ENCODE peak calls at places on chromosomes 7 and 10, in four cellular contexts. N, G, R and U are unnamed samples. For H3K27me3, the result is how much of the 10 kb centered on the place peaks cover.

GRCh38 chr10:99524736-99525380 is 7.9 kb upstream of the NKX2-3 start:
- DNase-seq in G (no peak), R (no peak), N (no peak), U (no peak)

GRCh38 chr10:191703-192518 is 56.7 kb downstream of the ZMYND11 start:
- DNase-seq in R (no peak), N (no peak), G (peak), U (no peak)

GRCh38 chr10:78914502-78915330 is 154.1 kb upstream of the ZMIZ1 start:
- DNase-seq in R (no peak), G (no peak), N (no peak), U (no peak)

GRCh38 chr10:1809139-1809755 is 71.9 kb upstream of the ADARB2 start:
- DNase-seq in G (no peak), R (no peak), N (no peak), U (no peak)

GRCh38 chr7:142485617-142486226 is 227.9 kb upstream of the PRSS58 start:
- DNase-seq in G (no peak), N (no peak), R (no peak), U (no peak)

GRCh38 chr10:88851706-88852105 is at the start of gene ANKRD22:
- DNase-seq in R (no peak), N (no peak), G (peak), U (no peak)

GRCh38 chr7:149007146-149007545 is 21.2 kb downstream of the PDIA4 start:
- DNase-seq in R (no peak), G (no peak), N (no peak), U (no peak)

GRCh38 chr7:32023353-32023752 is 46.9 kb downstream of the PDE1C start:
- DNase-seq in N (no peak), G (no peak), R (no peak), U (no peak)

GRCh38 chr7:45677311-45677900 is 103.2 kb downstream of the ADCY1 start:
- DNase-seq in G (no peak), N (no peak), R (no peak), U (no peak)

GRCh38 chr10:28716748-28717147 is 39.4 kb downstream of the BAMBI start:
- DNase-seq in N (no peak), R (no peak), G (no peak), U (no peak)

GRCh38 chr10:20956843-20957242 is 59.7 kb upstream of the NEBL start:
- DNase-seq in G (peak), R (no peak), N (no peak), U (no peak)

GRCh38 chr10:131701131-131701947 is 199.5 kb upstream of the PPP2R2D start:
- DNase-seq in G (no peak), R (no peak), N (no peak), U (no peak)

GRCh38 chr7:22364910-22365309 is 8.0 kb upstream of the RAPGEF5 start:
- DNase-seq in N (no peak), G (no peak), R (no peak), U (no peak)

GRCh38 chr10:45809829-45810228 is 37.5 kb downstream of the AGAP4 start:
- DNase-seq in G (no peak), R (no peak), N (no peak), U (no peak)

GRCh38 chr10:121715076-121715475 is 116.8 kb upstream of the FGFR2 start:
- DNase-seq in G (peak), N (no peak), R (no peak), U (no peak)

GRCh38 chr10:23354630-23355343 is 10.2 kb upstream of the C10orf67 start:
- DNase-seq in N (no peak), R (no peak), G (no peak), U (no peak)

GRCh38 chr10:4242561-4243035 is 457.6 kb upstream of the KLF6 start:
- DNase-seq in G (peak), N (peak), R (peak), U (no peak)

GRCh38 chr10:5831446-5831782 is 18.2 kb upstream of the GDI2 start:
- DNase-seq in R (no peak), G (no peak), N (no peak), U (no peak)

GRCh38 chr7:101602484-101603241 is 26.4 kb downstream of the MYL10 start:
- DNase-seq in R (peak), N (peak), G (peak), U (peak)

GRCh38 chr7:127791790-127792189 is 139.8 kb downstream of the SND1 start:
- DNase-seq in N (no peak), G (peak), R (no peak), U (no peak)

GRCh38 chr10:70836319-70836718 is 20.6 kb downstream of the SGPL1 start:
- DNase-seq in R (no peak), G (no peak), N (no peak), U (no peak)

GRCh38 chr7:7706101-7706511 is 12.3 kb downstream of the RPA3 start:
- DNase-seq in R (no peak), G (no peak), N (no peak), U (no peak)

GRCh38 chr10:34063592-34063991 is 729.1 kb upstream of the NRP1 start:
- DNase-seq in N (no peak), R (no peak), G (no peak), U (no peak)

GRCh38 chr10:20515654-20516053 is 381.5 kb downstream of the NEBL start:
- DNase-seq in R (no peak), G (no peak), N (no peak), U (no peak)

GRCh38 chr7:108002726-108003590 is at the start of gene LAMB1:
- DNase-seq in R (no peak), G (peak), N (peak), U (peak)

GRCh38 chr10:86036544-86036831 is 330.1 kb downstream of the GRID1 start:
- DNase-seq in R (no peak), N (no peak), G (no peak), U (no peak)

GRCh38 chr7:132242192-132242812 is 334.0 kb downstream of the PLXNA4 start:
- DNase-seq in N (no peak), R (no peak), G (no peak), U (no peak)

GRCh38 chr7:114889646-114890285 is 32.1 kb upstream of the MDFIC start:
- DNase-seq in G (peak), N (no peak), R (peak), U (no peak)

GRCh38 chr10:84539244-84539643 is 210.9 kb downstream of the CCSER2 start:
- DNase-seq in R (no peak), N (no peak), G (no peak), U (no peak)

GRCh38 chr10:8051109-8051781 is 3.2 kb upstream of the GATA3 start:
- DNase-seq in G (no peak), N (no peak), R (no peak), U (no peak)

GRCh38 chr7:116197355-116197754 is 13.0 kb upstream of the TES start:
- DNase-seq in R (no peak), G (no peak), N (no peak), U (no peak)

GRCh38 chr7:96236198-96237039 is 85.5 kb downstream of the SLC25A13 start:
- DNase-seq in G (peak), R (no peak), N (no peak), U (peak)

GRCh38 chr10:105183506-105183905 is 542.4 kb downstream of the SORCS3 start:
- DNase-seq in N (no peak), R (no peak), G (no peak), U (no peak)

GRCh38 chr10:59906417-59907202 is at the start of gene CCDC6:
- DNase-seq in N (peak), R (peak), G (peak), U (peak)

GRCh38 chr7:151961536-151961935 is 5.3 kb downstream of the GALNTL5 start:
- DNase-seq in G (no peak), R (no peak), N (no peak), U (no peak)

GRCh38 chr7:151968357-151968756 is 12.1 kb downstream of the GALNTL5 start:
- DNase-seq in G (peak), R (no peak), N (peak), U (no peak)

GRCh38 chr7:151960449-151960848 is 4.2 kb downstream of the GALNTL5 start:
- DNase-seq in R (no peak), G (no peak), N (no peak), U (no peak)

GRCh38 chr7:151964951-151965350 is 8.7 kb downstream of the GALNTL5 start:
- DNase-seq in G (no peak), N (no peak), R (no peak), U (no peak)

GRCh38 chr7:151963895-151964870 is 7.9 kb downstream of the GALNTL5 start:
- DNase-seq in R (no peak), G (no peak), N (no peak), U (no peak)
- H3K27me3 ChIP-seq in R (under half), G (under half), N (under half), U (under half)

GRCh38 chr7:26153823-26154783 is 2.1 kb downstream of the NFE2L3 start:
- DNase-seq in N (no peak), R (no peak), G (peak), U (no peak)
- H3K4me3 ChIP-seq in N (no peak), R (peak), G (no peak), U (no peak)

DNA sequence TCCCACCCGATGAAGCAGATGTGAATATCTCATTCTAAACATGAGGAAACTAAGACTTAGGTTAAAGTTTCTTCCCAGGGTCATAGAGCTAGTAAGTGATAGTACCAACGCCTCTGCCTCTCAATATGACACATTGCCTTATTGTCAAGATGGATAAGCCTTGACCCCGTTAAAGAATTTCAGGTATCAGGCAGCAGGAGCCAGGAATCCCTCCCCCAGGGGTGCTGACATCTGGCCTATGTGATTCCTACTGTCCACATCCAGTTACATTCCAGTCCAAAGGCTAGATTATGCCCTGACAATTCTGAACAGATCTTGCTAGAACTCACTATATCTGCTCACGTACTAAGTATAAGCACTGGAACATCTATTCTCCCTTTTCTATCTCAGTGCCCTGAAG is 58.0 kb upstream of the ASAH2 start:
- DNase-seq in N (no peak), G (no peak), R (no peak), U (no peak)
- H3K27me3 ChIP-seq in N (under half), G (under half), R (under half), U (under half)

DNA sequence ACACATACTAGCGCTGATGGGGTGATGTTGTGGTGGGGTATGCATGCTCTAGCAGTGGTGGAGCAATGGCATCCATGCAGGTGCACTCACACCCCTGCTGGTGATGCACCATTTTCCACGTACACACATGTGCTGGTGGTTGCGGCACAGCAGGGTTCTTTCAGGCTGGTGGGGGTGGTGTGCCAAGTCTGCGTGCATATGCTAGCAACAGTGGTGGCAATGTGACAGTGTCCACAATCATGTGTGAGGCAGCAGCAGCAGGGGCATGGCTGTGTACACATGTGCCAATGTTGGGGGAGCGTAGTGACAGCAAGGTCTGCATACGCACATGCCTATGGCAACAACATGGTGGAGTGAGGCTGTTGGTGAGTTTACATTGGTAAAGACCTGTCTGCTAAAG is 148.1 kb downstream of the ZWINT start:
- DNase-seq in G (no peak), R (no peak), N (no peak), U (no peak)
- H3K4me3 ChIP-seq in G (no peak), R (no peak), N (no peak), U (no peak)

GRCh38 chr10:33038672-33039071 is 80.6 kb upstream of the ITGB1 start:
- DNase-seq in G (no peak), R (no peak), N (no peak), U (no peak)

GRCh38 chr10:33037726-33038125 is 79.7 kb upstream of the ITGB1 start:
- DNase-seq in R (no peak), N (no peak), G (no peak), U (no peak)

GRCh38 chr10:33036670-33037069 is 78.6 kb upstream of the ITGB1 start:
- DNase-seq in N (no peak), R (no peak), G (no peak), U (no peak)

GRCh38 chr10:33040436-33040835 is 82.4 kb upstream of the ITGB1 start:
- DNase-seq in N (no peak), G (no peak), R (no peak), U (no peak)

DNA sequence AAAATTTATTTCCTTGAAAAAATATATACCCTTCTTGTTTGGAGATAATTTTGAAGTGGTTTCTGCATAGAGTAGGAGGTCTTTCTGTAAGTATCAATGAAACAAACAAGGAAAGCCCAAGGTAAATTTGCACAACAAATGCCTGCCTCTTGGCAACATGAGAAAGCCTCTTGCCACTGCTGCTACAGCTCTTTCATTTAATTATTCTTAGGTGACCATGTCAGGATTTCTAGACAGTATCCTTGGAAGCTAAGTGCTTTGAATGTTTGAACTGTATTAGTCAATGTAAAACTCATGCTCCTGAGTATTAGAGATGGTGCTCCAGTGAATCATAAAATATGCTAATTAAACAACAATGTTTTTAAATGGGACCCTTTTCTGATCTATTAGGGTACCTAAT is 81.1 kb upstream of the ITGB1 start:
- DNase-seq in G (no peak), N (no peak), R (no peak), U (no peak)
- H3K27me3 ChIP-seq in G (under half), N (under half), R (under half), U (under half)

DNA sequence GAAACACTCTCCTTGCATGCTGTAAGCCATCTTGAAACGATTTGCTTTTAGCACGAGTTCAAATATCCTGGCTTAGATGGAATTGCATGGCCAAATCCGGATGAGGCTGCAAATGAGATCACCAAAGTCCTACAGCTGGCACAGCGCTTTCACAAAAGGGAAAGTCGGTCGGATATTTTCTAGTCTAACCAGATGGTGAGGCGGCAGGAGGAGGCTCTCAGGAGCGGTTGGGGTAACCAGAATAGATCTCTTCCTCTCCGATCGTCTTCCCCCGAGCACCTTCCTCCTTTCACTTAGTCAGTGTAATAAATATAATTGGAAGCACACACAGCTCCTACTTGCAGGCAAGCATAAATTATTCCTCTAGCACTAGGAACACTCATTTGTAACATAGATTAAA is 857.6 kb downstream of the TYW1 start:
- DNase-seq in N (no peak), R (no peak), G (no peak), U (no peak)
- H3K4me3 ChIP-seq in N (no peak), R (no peak), G (no peak), U (no peak)

GRCh38 chr10:114043532-114044250 is at the start of gene ADRB1:
- DNase-seq in G (no peak), N (peak), R (no peak), U (no peak)
- H3K27me3 ChIP-seq in G (under half), N (under half), R (under half), U (under half)

GRCh38 chr10:103676058-103676785 is 179.2 kb downstream of the SH3PXD2A start:
- DNase-seq in N (no peak), G (peak), R (no peak), U (peak)

GRCh38 chr10:103678104-103678526 is 177.3 kb downstream of the SH3PXD2A start:
- DNase-seq in N (peak), G (peak), R (no peak), U (peak)

GRCh38 chr10:103676851-103677417 is 178.4 kb downstream of the SH3PXD2A start:
- DNase-seq in N (no peak), R (no peak), G (peak), U (peak)

GRCh38 chr10:103679096-103679790 is 176.1 kb downstream of the SH3PXD2A start:
- DNase-seq in R (no peak), N (no peak), G (no peak), U (no peak)

DNA sequence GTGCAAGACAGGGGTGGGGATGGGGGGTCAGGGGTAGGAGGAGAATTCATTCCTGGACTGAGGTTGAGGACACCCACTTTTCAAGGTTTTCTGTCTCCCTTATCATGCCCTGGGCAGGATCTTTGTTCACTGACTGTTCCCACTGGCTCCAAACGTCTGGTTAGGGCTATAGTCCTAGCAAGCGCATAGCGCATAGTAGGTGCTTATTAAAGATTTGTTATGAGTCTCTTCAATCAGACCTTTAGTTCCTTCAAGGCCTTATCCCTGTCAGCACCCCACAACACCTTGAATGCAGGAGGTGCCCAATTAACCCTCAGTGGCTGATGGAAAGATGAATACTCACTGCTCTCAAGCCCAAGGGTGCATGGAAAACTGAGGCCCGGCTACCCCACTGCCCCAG is 177.9 kb downstream of the SH3PXD2A start:
- DNase-seq in R (no peak), G (no peak), N (no peak), U (no peak)
- H3K4me3 ChIP-seq in R (no peak), G (no peak), N (peak), U (peak)

GRCh38 chr10:43202657-43203490 is 64.0 kb downstream of the RASGEF1A start:
- DNase-seq in R (no peak), G (peak), N (peak), U (peak)
- H3K27me3 ChIP-seq in R (under half), G (under half), N (under half), U (under half)

GRCh38 chr10:91381562-91381923 is 28.6 kb upstream of the HECTD2 start:
- DNase-seq in G (no peak), N (no peak), R (no peak), U (no peak)
- H3K4me3 ChIP-seq in G (no peak), N (peak), R (no peak), U (no peak)